ENCODE peak calls at places on chromosomes 12 and 14, in nine cellular contexts. One of them, this sample, is unnamed.

GRCh38 chr12:156945-157344 is 57.0 kb downstream of the SLC6A12 start:
- DNase-seq in suprapubic skin: no peak
- DNase-seq in prostate gland: no peak
- DNase-seq in PC-3: no peak
- DNase-seq in fibroblast of pulmonary artery: no peak
- DNase-seq in Peyer's patch: no peak
- DNase-seq in A549: no peak
- DNase-seq in Calu3: no peak
- DNase-seq in NB4: no peak
- DNase-seq in this sample: no peak

GRCh38 chr12:132483612-132484011 is 6.3 kb upstream of the FBRSL1 start:
- DNase-seq in prostate gland: no peak
- DNase-seq in suprapubic skin: no peak
- DNase-seq in A549: no peak
- DNase-seq in PC-3: no peak
- DNase-seq in Peyer's patch: no peak
- DNase-seq in fibroblast of pulmonary artery: no peak
- DNase-seq in NB4: no peak
- DNase-seq in Calu3: no peak
- DNase-seq in this sample: no peak

GRCh38 chr14:45212231-45212630 is 40.8 kb downstream of the MIS18BP1 start:
- DNase-seq in PC-3: no peak
- DNase-seq in NB4: no peak
- DNase-seq in fibroblast of pulmonary artery: no peak
- DNase-seq in A549: no peak
- DNase-seq in Calu3: no peak
- DNase-seq in suprapubic skin: no peak
- DNase-seq in prostate gland: no peak
- DNase-seq in Peyer's patch: no peak
- DNase-seq in this sample: no peak

GRCh38 chr12:20030847-20031246 is 337.5 kb upstream of the PDE3A start:
- DNase-seq in fibroblast of pulmonary artery: peak
- DNase-seq in Peyer's patch: no peak
- DNase-seq in NB4: no peak
- DNase-seq in prostate gland: no peak
- DNase-seq in Calu3: peak
- DNase-seq in A549: no peak
- DNase-seq in suprapubic skin: no peak
- DNase-seq in PC-3: no peak
- DNase-seq in this sample: no peak

GRCh38 chr12:23722655-23723054 is 226.8 kb downstream of the SOX5 start:
- DNase-seq in NB4: no peak
- DNase-seq in A549: no peak
- DNase-seq in suprapubic skin: no peak
- DNase-seq in fibroblast of pulmonary artery: no peak
- DNase-seq in Peyer's patch: no peak
- DNase-seq in PC-3: no peak
- DNase-seq in prostate gland: no peak
- DNase-seq in Calu3: no peak
- DNase-seq in this sample: no peak

GRCh38 chr14:44010595-44010994 is 496.5 kb downstream of the FSCB start:
- DNase-seq in A549: no peak
- DNase-seq in fibroblast of pulmonary artery: no peak
- DNase-seq in suprapubic skin: no peak
- DNase-seq in Peyer's patch: no peak
- DNase-seq in Calu3: no peak
- DNase-seq in PC-3: no peak
- DNase-seq in prostate gland: no peak
- DNase-seq in NB4: no peak
- DNase-seq in this sample: no peak

GRCh38 chr12:87960557-87960956 is 68.6 kb downstream of the C12orf50 start:
- DNase-seq in NB4: no peak
- DNase-seq in fibroblast of pulmonary artery: no peak
- DNase-seq in prostate gland: no peak
- DNase-seq in suprapubic skin: no peak
- DNase-seq in PC-3: no peak
- DNase-seq in Peyer's patch: no peak
- DNase-seq in Calu3: no peak
- DNase-seq in A549: no peak
- DNase-seq in this sample: no peak

GRCh38 chr12:39103552-39104165 is 198.3 kb upstream of the CPNE8 start:
- DNase-seq in A549: peak
- DNase-seq in Peyer's patch: no peak
- DNase-seq in PC-3: peak
- DNase-seq in prostate gland: peak
- DNase-seq in NB4: peak
- DNase-seq in suprapubic skin: no peak
- DNase-seq in fibroblast of pulmonary artery: peak
- DNase-seq in Calu3: peak
- DNase-seq in this sample: peak

GRCh38 chr12:125271850-125272249 is 206.6 kb downstream of the AACS start:
- DNase-seq in NB4: no peak
- DNase-seq in prostate gland: no peak
- DNase-seq in Calu3: no peak
- DNase-seq in A549: no peak
- DNase-seq in fibroblast of pulmonary artery: no peak
- DNase-seq in PC-3: no peak
- DNase-seq in Peyer's patch: no peak
- DNase-seq in suprapubic skin: no peak
- DNase-seq in this sample: no peak

GRCh38 chr12:124446364-124446763 is 121.0 kb downstream of the NCOR2 start:
- DNase-seq in PC-3: no peak
- DNase-seq in NB4: no peak
- DNase-seq in Calu3: no peak
- DNase-seq in suprapubic skin: no peak
- DNase-seq in A549: no peak
- DNase-seq in Peyer's patch: no peak
- DNase-seq in prostate gland: no peak
- DNase-seq in fibroblast of pulmonary artery: no peak
- DNase-seq in this sample: no peak

GRCh38 chr14:85517113-85517688 is 12.7 kb upstream of the FLRT2 start:
- DNase-seq in NB4: no peak
- DNase-seq in A549: no peak
- DNase-seq in Calu3: no peak
- DNase-seq in PC-3: no peak
- DNase-seq in Peyer's patch: no peak
- DNase-seq in fibroblast of pulmonary artery: no peak
- DNase-seq in suprapubic skin: no peak
- DNase-seq in prostate gland: no peak
- DNase-seq in this sample: no peak

GRCh38 chr12:47903151-47903611 is 1.6 kb downstream of the VDR start:
- DNase-seq in suprapubic skin: no peak
- DNase-seq in NB4: peak
- DNase-seq in A549: no peak
- DNase-seq in fibroblast of pulmonary artery: peak
- DNase-seq in prostate gland: peak
- DNase-seq in Calu3: no peak
- DNase-seq in PC-3: peak
- DNase-seq in Peyer's patch: no peak
- DNase-seq in this sample: peak

GRCh38 chr12:116687888-116688287 is 50.0 kb downstream of the SPRING1 start:
- DNase-seq in PC-3: peak
- DNase-seq in fibroblast of pulmonary artery: peak
- DNase-seq in suprapubic skin: peak
- DNase-seq in NB4: peak
- DNase-seq in Calu3: peak
- DNase-seq in A549: peak
- DNase-seq in Peyer's patch: no peak
- DNase-seq in prostate gland: no peak
- DNase-seq in this sample: peak
- TF ChIP-seq CTCF in PC-3: peak
- TF ChIP-seq CTCF in fibroblast of pulmonary artery: peak
- TF ChIP-seq CTCF in suprapubic skin: peak
- TF ChIP-seq CTCF in NB4: peak
- TF ChIP-seq CTCF in Calu3: peak
- TF ChIP-seq CTCF in A549: peak
- TF ChIP-seq CTCF in Peyer's patch: peak
- TF ChIP-seq CTCF in prostate gland: no peak
- TF ChIP-seq CTCF in this sample: peak

GRCh38 chr12:69252033-69252432 is 12.7 kb downstream of the CPSF6 start:
- DNase-seq in PC-3: no peak
- DNase-seq in suprapubic skin: no peak
- DNase-seq in Calu3: no peak
- DNase-seq in Peyer's patch: no peak
- DNase-seq in A549: no peak
- DNase-seq in prostate gland: no peak
- DNase-seq in fibroblast of pulmonary artery: no peak
- DNase-seq in NB4: peak
- DNase-seq in this sample: peak
- TF ChIP-seq CTCF in PC-3: no peak
- TF ChIP-seq CTCF in suprapubic skin: no peak
- TF ChIP-seq CTCF in Calu3: no peak
- TF ChIP-seq CTCF in Peyer's patch: no peak
- TF ChIP-seq CTCF in A549: no peak
- TF ChIP-seq CTCF in prostate gland: no peak
- TF ChIP-seq CTCF in fibroblast of pulmonary artery: no peak
- TF ChIP-seq CTCF in NB4: no peak
- TF ChIP-seq CTCF in this sample: no peak

GRCh38 chr14:31543969-31544799 is 17.0 kb upstream of the NUBPL start:
- DNase-seq in A549: no peak
- DNase-seq in PC-3: peak
- DNase-seq in NB4: no peak
- DNase-seq in Calu3: no peak
- DNase-seq in fibroblast of pulmonary artery: peak
- DNase-seq in Peyer's patch: no peak
- DNase-seq in prostate gland: no peak
- DNase-seq in suprapubic skin: no peak
- DNase-seq in this sample: no peak
- TF ChIP-seq CTCF in A549: no peak
- TF ChIP-seq CTCF in PC-3: peak
- TF ChIP-seq CTCF in NB4: peak
- TF ChIP-seq CTCF in Calu3: peak
- TF ChIP-seq CTCF in fibroblast of pulmonary artery: peak
- TF ChIP-seq CTCF in Peyer's patch: peak
- TF ChIP-seq CTCF in prostate gland: no peak
- TF ChIP-seq CTCF in suprapubic skin: no peak
- TF ChIP-seq CTCF in this sample: no peak

GRCh38 chr14:52018252-52018651 is 28.9 kb downstream of the RTRAF start:
- DNase-seq in Peyer's patch: no peak
- DNase-seq in fibroblast of pulmonary artery: no peak
- DNase-seq in PC-3: no peak
- DNase-seq in suprapubic skin: no peak
- DNase-seq in A549: no peak
- DNase-seq in NB4: no peak
- DNase-seq in prostate gland: no peak
- DNase-seq in Calu3: peak
- DNase-seq in this sample: no peak

GRCh38 chr14:52014601-52015267 is 25.4 kb downstream of the RTRAF start:
- DNase-seq in Calu3: no peak
- DNase-seq in A549: no peak
- DNase-seq in fibroblast of pulmonary artery: no peak
- DNase-seq in PC-3: no peak
- DNase-seq in NB4: no peak
- DNase-seq in prostate gland: no peak
- DNase-seq in suprapubic skin: no peak
- DNase-seq in Peyer's patch: no peak
- DNase-seq in this sample: no peak

GRCh38 chr14:52013984-52014600 is 24.7 kb downstream of the RTRAF start:
- DNase-seq in NB4: peak
- DNase-seq in prostate gland: no peak
- DNase-seq in Peyer's patch: no peak
- DNase-seq in fibroblast of pulmonary artery: no peak
- DNase-seq in PC-3: peak
- DNase-seq in A549: peak
- DNase-seq in suprapubic skin: no peak
- DNase-seq in Calu3: peak
- DNase-seq in this sample: no peak

GRCh38 chr14:52012635-52013034 is 23.3 kb downstream of the RTRAF start:
- DNase-seq in Peyer's patch: no peak
- DNase-seq in NB4: peak
- DNase-seq in Calu3: no peak
- DNase-seq in PC-3: no peak
- DNase-seq in fibroblast of pulmonary artery: peak
- DNase-seq in A549: no peak
- DNase-seq in suprapubic skin: no peak
- DNase-seq in prostate gland: no peak
- DNase-seq in this sample: peak

DNA sequence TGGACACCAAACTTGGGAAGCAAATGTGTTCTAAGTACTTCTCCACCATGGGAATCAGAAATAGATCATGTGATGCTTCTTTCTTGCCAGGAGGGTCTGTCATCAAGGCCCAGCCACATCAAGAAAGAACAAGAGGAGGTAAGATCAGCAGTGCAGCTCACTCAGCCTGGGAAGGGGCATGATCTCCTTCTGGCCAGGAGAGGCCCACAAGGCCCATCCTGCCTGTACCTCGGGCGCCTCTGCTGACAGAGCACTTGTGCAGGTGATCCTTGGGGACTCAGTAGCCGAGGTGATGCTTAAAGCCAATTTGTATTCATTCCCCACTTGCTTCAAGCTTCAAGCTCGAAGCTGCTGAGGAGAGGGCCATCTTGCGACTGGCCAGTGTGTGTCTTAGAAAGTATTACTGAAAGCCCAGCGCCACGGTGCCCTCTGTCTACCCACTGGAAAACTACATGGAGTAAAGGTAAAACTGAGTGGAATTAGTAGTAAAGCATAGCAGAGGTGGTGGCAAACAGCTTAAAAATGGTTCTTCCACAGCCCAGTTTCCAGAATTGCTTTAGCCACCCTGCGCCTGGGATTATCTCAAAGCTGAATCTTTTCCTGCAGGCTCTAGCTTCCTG is 26.2 kb downstream of the RTRAF start:
- DNase-seq in A549: peak
- DNase-seq in suprapubic skin: no peak
- DNase-seq in Calu3: no peak
- DNase-seq in NB4: peak
- DNase-seq in PC-3: peak
- DNase-seq in fibroblast of pulmonary artery: no peak
- DNase-seq in Peyer's patch: no peak
- DNase-seq in prostate gland: no peak
- DNase-seq in this sample: peak
- TF ChIP-seq CTCF in A549: peak
- TF ChIP-seq CTCF in suprapubic skin: peak
- TF ChIP-seq CTCF in Calu3: peak
- TF ChIP-seq CTCF in NB4: peak
- TF ChIP-seq CTCF in PC-3: peak
- TF ChIP-seq CTCF in fibroblast of pulmonary artery: peak
- TF ChIP-seq CTCF in Peyer's patch: peak
- TF ChIP-seq CTCF in prostate gland: peak
- TF ChIP-seq CTCF in this sample: peak

DNA sequence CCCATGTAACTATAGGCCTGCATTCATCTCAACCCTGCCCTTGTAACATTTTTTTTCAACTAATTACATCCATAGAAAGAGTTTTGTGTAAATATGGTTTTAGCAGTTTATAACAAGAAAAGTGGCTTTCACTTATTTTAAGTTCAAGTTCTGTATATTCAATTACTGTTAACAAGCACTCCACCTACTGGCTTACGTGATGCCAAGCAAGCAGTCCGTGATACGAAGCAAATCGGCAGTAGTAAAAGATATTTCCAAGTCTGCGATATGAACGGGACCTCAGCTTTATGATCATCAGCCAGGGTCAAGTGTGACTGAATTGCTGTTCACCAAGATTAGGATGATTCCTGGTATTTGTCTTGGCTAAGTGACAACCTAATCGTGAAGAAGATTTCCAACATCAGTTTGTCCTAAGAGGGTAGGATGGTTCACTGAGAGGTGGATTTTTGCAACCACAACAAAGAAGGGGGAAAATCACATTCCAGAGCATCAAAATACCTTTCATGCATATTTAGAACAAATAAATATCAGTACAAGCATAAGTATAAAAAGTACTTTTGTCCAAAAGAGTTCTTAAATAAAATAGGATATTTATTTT is 456.2 kb downstream of the FOXG1 start:
- DNase-seq in Peyer's patch: no peak
- DNase-seq in A549: no peak
- DNase-seq in suprapubic skin: no peak
- DNase-seq in fibroblast of pulmonary artery: peak
- DNase-seq in NB4: peak
- DNase-seq in Calu3: peak
- DNase-seq in prostate gland: no peak
- DNase-seq in PC-3: peak
- DNase-seq in this sample: peak
- TF ChIP-seq CTCF in Peyer's patch: no peak
- TF ChIP-seq CTCF in A549: peak
- TF ChIP-seq CTCF in suprapubic skin: no peak
- TF ChIP-seq CTCF in fibroblast of pulmonary artery: peak
- TF ChIP-seq CTCF in NB4: peak
- TF ChIP-seq CTCF in Calu3: peak
- TF ChIP-seq CTCF in prostate gland: no peak
- TF ChIP-seq CTCF in PC-3: peak
- TF ChIP-seq CTCF in this sample: peak

This sample was measured in MCF 10A.